ENCODE peak calls at places on chromosomes 3 and 15, in five cellular contexts. E, B, J, H and Y are unnamed samples.

GRCh38 chr3:98556164-98557130 is 24.7 kb downstream of the GPR15 start:
- DNase-seq in B (peak), H (no peak), J (peak), E (no peak), Y (peak)

GRCh38 chr3:166195808-166196207 is 358.6 kb upstream of the BCHE start:
- DNase-seq in B (no peak), H (no peak), J (no peak), E (no peak), Y (no peak)

GRCh38 chr15:93274276-93274675 is 185.3 kb upstream of the RGMA start:
- DNase-seq in B (no peak), J (no peak), H (peak), E (no peak), Y (no peak)

GRCh38 chr15:70789213-70789612 is 25.9 kb upstream of the UACA start:
- DNase-seq in H (no peak), J (no peak), E (no peak), B (no peak), Y (no peak)

GRCh38 chr3:11567516-11568467 is 75.9 kb downstream of the VGLL4 start:
- DNase-seq in B (peak), J (no peak), E (no peak), H (no peak), Y (no peak)

GRCh38 chr15:75727851-75728715 is 15.4 kb upstream of the CSPG4 start:
- DNase-seq in J (peak), B (no peak), H (peak), E (peak), Y (peak)

GRCh38 chr3:39448506-39449233 is 18.8 kb upstream of the MOBP start:
- DNase-seq in J (no peak), B (no peak), E (no peak), H (no peak), Y (no peak)

GRCh38 chr15:77606142-77607034 is 26.3 kb downstream of the LINGO1 start:
- DNase-seq in H (no peak), E (no peak), J (no peak), B (no peak), Y (no peak)

GRCh38 chr15:22839046-22839705 is 710 bp downstream of the NIPA2 start:
- DNase-seq in J (no peak), H (no peak), B (no peak), E (no peak), Y (no peak)